ENCODE peak calls at places on chromosomes 7 and 10, in ten cellular contexts. J is GM12891; D is HEK293T; Z is GM13977; B is RKO; W is GDM1; M is GM20000; G is activated T-helper 9 cell treated with anti-CD3 and anti-CD28 coated beads, Interleukin-2, amount 50 U/mL, for 16 hours; Q is stimulated activated CD4-positive, alpha-beta T cell treated with anti-CD3 and anti-CD28 coated beads, Interleukin-4, amount 100 ng/mL, for 48 hours; H is activated effector memory CD4-positive, alpha-beta T cell treated with Interleukin-2 at 50 U/mL for 16 hours. C is an unnamed sample.

GRCh38 chr10:133378251-133379096 is 588 bp upstream of the PAOX start:
- DNase-seq in D (peak), Z (peak), Q (peak), W (peak), H (peak), B (peak), J (no peak), M (peak), G (peak), C (no peak)

GRCh38 chr7:91443862-91444261 is 179.6 kb downstream of the FZD1 start:
- DNase-seq in D (no peak), W (no peak), G (no peak), Z (no peak), H (no peak), Q (no peak), J (no peak), M (no peak), B (no peak), C (no peak)

GRCh38 chr7:146700015-146700560 is 583.5 kb downstream of the CNTNAP2 start:
- DNase-seq in W (no peak), D (no peak), J (no peak), Q (no peak), B (no peak), M (no peak), H (no peak), G (no peak), Z (no peak), C (no peak)

GRCh38 chr7:3544202-3544601 is 243.2 kb downstream of the SDK1 start:
- DNase-seq in G (no peak), H (no peak), Q (no peak), M (no peak), W (no peak), B (no peak), D (no peak), J (no peak), Z (no peak), C (no peak)

GRCh38 chr10:10872035-10872673 is 145.5 kb upstream of the CELF2 start:
- DNase-seq in M (no peak), H (no peak), D (no peak), G (no peak), B (peak), Q (no peak), W (no peak), Z (no peak), J (no peak), C (peak)

GRCh38 chr10:72328045-72328828 is 26.5 kb downstream of the DNAJB12 start:
- DNase-seq in W (peak), J (no peak), Q (no peak), H (no peak), B (peak), Z (no peak), D (peak), M (peak), G (no peak), C (no peak)

GRCh38 chr7:57328457-57328856 is 121.5 kb upstream of the ZNF716 start:
- DNase-seq in Q (no peak), G (no peak), W (no peak), D (no peak), H (no peak), Z (no peak), B (no peak), M (no peak), J (no peak), C (no peak)

GRCh38 chr7:84232653-84233052 is 38.1 kb upstream of the SEMA3A start:
- DNase-seq in B (peak), H (no peak), G (no peak), Z (no peak), M (no peak), Q (no peak), W (no peak), D (no peak), J (no peak), C (no peak)

GRCh38 chr7:48251766-48252165 is 80.5 kb downstream of the ABCA13 start:
- DNase-seq in H (no peak), D (no peak), W (no peak), Q (no peak), B (no peak), G (no peak), J (peak), Z (peak), M (peak), C (no peak)

GRCh38 chr10:76944678-76945077 is 692.9 kb downstream of the KCNMA1 start:
- DNase-seq in H (no peak), J (no peak), G (no peak), W (no peak), B (no peak), D (no peak), Q (no peak), Z (no peak), M (no peak), C (no peak)

GRCh38 chr7:86823769-86824168 is 180.1 kb downstream of the GRM3 start:
- DNase-seq in G (no peak), Q (no peak), B (no peak), H (no peak), D (no peak), Z (no peak), M (no peak), J (no peak), W (no peak), C (no peak)

GRCh38 chr7:105896407-105896842 is 20.0 kb upstream of the ATXN7L1 start:
- DNase-seq in J (no peak), H (no peak), W (no peak), Q (no peak), B (no peak), D (no peak), Z (no peak), M (no peak), G (no peak), C (no peak)

GRCh38 chr7:20172736-20173334 is 44.3 kb downstream of the MACC1 start:
- DNase-seq in D (peak), H (no peak), J (peak), Z (peak), Q (no peak), G (no peak), B (peak), M (peak), W (peak), C (peak)

GRCh38 chr10:63986536-63986935 is 465.3 kb downstream of the REEP3 start:
- DNase-seq in H (no peak), Z (no peak), J (no peak), G (no peak), B (no peak), D (no peak), M (no peak), Q (no peak), W (no peak), C (no peak)

GRCh38 chr10:102267748-102268147 is 22.4 kb downstream of the GBF1 start:
- DNase-seq in M (no peak), H (no peak), J (no peak), D (no peak), Q (no peak), G (no peak), B (no peak), W (no peak), Z (no peak), C (no peak)

GRCh38 chr10:58662314-58662713 is 149.6 kb downstream of the BICC1 start:
- DNase-seq in Z (no peak), Q (no peak), H (no peak), W (no peak), M (no peak), B (peak), J (no peak), D (no peak), G (no peak), C (peak)

GRCh38 chr10:32943854-32944661 is 14.0 kb downstream of the ITGB1 start:
- DNase-seq in G (no peak), B (peak), J (no peak), H (no peak), M (no peak), D (no peak), Q (no peak), Z (no peak), W (no peak), C (no peak)

GRCh38 chr10:70115948-70116682 is 16.5 kb downstream of the AIFM2 start:
- DNase-seq in G (peak), B (peak), W (no peak), J (peak), M (peak), D (peak), H (peak), Z (peak), Q (peak), C (no peak)

GRCh38 chr10:88743999-88744398 is 15.8 kb upstream of the LIPN start:
- DNase-seq in G (no peak), Q (no peak), Z (no peak), B (no peak), W (no peak), J (no peak), H (no peak), D (no peak), M (no peak), C (no peak)

GRCh38 chr7:147861058-147861716 is 729.4 kb upstream of the C7orf33 start:
- DNase-seq in W (no peak), B (no peak), Q (no peak), J (no peak), M (no peak), H (no peak), D (no peak), G (no peak), Z (no peak), C (no peak)

GRCh38 chr7:50362142-50362541 is 57.6 kb downstream of the IKZF1 start:
- DNase-seq in Q (no peak), Z (no peak), G (no peak), J (no peak), B (no peak), D (no peak), W (no peak), H (no peak), M (no peak), C (no peak)

GRCh38 chr10:971150-971542 is 17.1 kb upstream of the GTPBP4 start:
- DNase-seq in M (no peak), Q (no peak), D (no peak), Z (no peak), J (no peak), W (peak), B (no peak), G (no peak), H (no peak), C (no peak)

GRCh38 chr10:120455004-120455403 is 2.0 kb upstream of the PLPP4 start:
- DNase-seq in J (no peak), D (no peak), W (no peak), Z (no peak), H (no peak), B (no peak), Q (no peak), M (no peak), G (no peak), C (no peak)

GRCh38 chr7:34073676-34074075 is 168.3 kb downstream of the BMPER start:
- DNase-seq in W (no peak), D (no peak), B (no peak), H (no peak), M (no peak), J (no peak), Q (no peak), Z (no peak), G (no peak), C (no peak)

C was measured in astrocyte of the cerebellum.